ENCODE peak calls at places on chromosomes 7 and 10, in five cellular contexts. J is OCI-LY7, R is IMR-90, N is coronary artery, V is left ventricle myocardium inferior. E is an unnamed sample.

GRCh38 chr7:24907311-24907886 is 72.6 kb downstream of the OSBPL3 start:
- DNase-seq in J (no peak), R (peak; percentile 76), N (no peak), V (no peak), E (no peak)

GRCh38 chr10:9010093-9010492 is 955.6 kb downstream of the GATA3 start:
- DNase-seq in J (no peak), R (no peak), N (no peak), V (no peak), E (no peak)

GRCh38 chr7:102095933-102096332 is 190.7 kb upstream of the SH2B2 start:
- DNase-seq in J (no peak), R (no peak), N (no peak), V (no peak), E (peak; percentile 48)

GRCh38 chr7:70710011-70710480 is 421.9 kb upstream of the GALNT17 start:
- DNase-seq in J (no peak), R (peak; percentile 76), N (no peak), V (no peak), E (no peak)

GRCh38 chr10:6037975-6038624 is 24.1 kb downstream of the IL2RA start:
- DNase-seq in J (no peak), R (no peak), N (no peak), V (no peak), E (peak; percentile 5)

GRCh38 chr10:77835669-77836086 is 90.9 kb downstream of the DLG5 start:
- DNase-seq in J (no peak), R (no peak), N (no peak), V (peak; percentile 40), E (no peak)

GRCh38 chr7:22400150-22400814 is 43.3 kb upstream of the RAPGEF5 start:
- DNase-seq in J (no peak), R (no peak), N (no peak), V (no peak), E (no peak)

GRCh38 chr10:132170561-132171361 is 16.0 kb upstream of the DPYSL4 start:
- DNase-seq in J (no peak), R (no peak), N (no peak), V (no peak), E (no peak)

GRCh38 chr10:71584902-71585578 is 134.5 kb downstream of the C10orf105 start:
- DNase-seq in J (no peak), R (peak; percentile 20), N (no peak), V (no peak), E (no peak)

GRCh38 chr10:125850766-125851731 is 27.7 kb downstream of the BCCIP start:
- DNase-seq in J (no peak), R (no peak), N (no peak), V (no peak), E (no peak)

GRCh38 chr10:108894402-108895301 is 1028.7 kb downstream of the XPNPEP1 start:
- DNase-seq in J (peak; percentile 24), R (no peak), N (no peak), V (no peak), E (no peak)

GRCh38 chr10:122056431-122057094 is 67.6 kb downstream of the TACC2 start:
- DNase-seq in J (no peak), R (no peak), N (no peak), V (no peak), E (no peak)

GRCh38 chr7:151448261-151449252 is 8.6 kb upstream of the CRYGN start:
- DNase-seq in J (peak; percentile 68), R (peak; percentile 41), N (peak; percentile 88), V (peak; percentile 65), E (no peak)

GRCh38 chr10:97729014-97729413 is 7.9 kb upstream of the ZFYVE27 start:
- DNase-seq in J (no peak), R (no peak), N (no peak), V (no peak), E (no peak)

GRCh38 chr7:107746006-107746405 is 2.1 kb downstream of the CBLL1 start:
- DNase-seq in J (no peak), R (peak; percentile 61), N (no peak), V (no peak), E (no peak)

GRCh38 chr7:121302214-121302745 is 26.5 kb upstream of the WNT16 start:
- DNase-seq in J (peak; percentile 46), R (peak; percentile 89), N (no peak), V (no peak), E (no peak)

GRCh38 chr7:155226261-155227003 is 71.2 kb upstream of the INSIG1 start:
- DNase-seq in J (no peak), R (no peak), N (no peak), V (no peak), E (no peak)

GRCh38 chr7:19617921-19618320 is 90.9 kb downstream of the POLR1F start:
- DNase-seq in J (no peak), R (no peak), N (no peak), V (no peak), E (no peak)

GRCh38 chr10:102643346-102644065 is 773 bp upstream of the TRIM8 start:
- DNase-seq in J (peak; percentile 70), R (peak; percentile 74), N (no peak), V (peak; percentile 72), E (no peak)

GRCh38 chr10:69061305-69062161 is 26.4 kb upstream of the SRGN start:
- DNase-seq in J (no peak), R (peak; percentile 100), N (peak; percentile 85), V (peak; percentile 60), E (no peak)

GRCh38 chr10:13648425-13648824 is 61.7 kb downstream of the PRPF18 start:
- DNase-seq in J (no peak), R (no peak), N (no peak), V (no peak), E (no peak)

GRCh38 chr10:34766811-34767516 is 48.1 kb downstream of the PARD3 start:
- DNase-seq in J (no peak), R (no peak), N (no peak), V (no peak), E (no peak)
- TF ChIP-seq CTCF in J (no peak), R (no peak), N (no peak), V (no peak), E (no peak)

DNA sequence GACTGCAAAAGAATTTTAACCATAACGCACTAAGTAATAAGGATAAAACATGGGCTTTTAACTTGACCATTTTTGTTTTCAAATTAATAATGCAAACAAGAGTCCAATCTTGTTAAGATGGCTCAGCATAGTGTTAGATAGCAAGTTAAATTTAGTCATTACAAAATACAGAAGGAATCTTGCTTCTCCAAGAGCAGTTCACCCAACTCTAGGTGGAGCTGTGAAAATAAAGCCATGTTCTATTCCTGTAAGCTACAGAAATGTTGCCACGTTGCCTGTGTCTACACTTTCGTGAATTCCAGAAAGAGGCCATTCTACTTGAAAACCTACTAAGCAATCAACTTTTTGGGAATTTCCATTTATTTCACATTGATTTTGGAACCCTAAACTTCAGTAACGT is 191.9 kb downstream of the SFMBT2 start:
- DNase-seq in J (peak; percentile 4), R (peak; percentile 17), N (no peak), V (no peak), E (no peak)
- TF ChIP-seq CTCF in J (peak; percentile 37), R (no peak), N (no peak), V (peak; percentile 46), E (peak; percentile 10)

GRCh38 chr10:99855479-99856071 is 73.1 kb downstream of the ABCC2 start:
- DNase-seq in J (no peak), R (no peak), N (no peak), V (no peak), E (no peak)

GRCh38 chr10:99854860-99855259 is 72.4 kb downstream of the ABCC2 start:
- DNase-seq in J (peak; percentile 20), R (peak; percentile 83), N (no peak), V (no peak), E (no peak)

GRCh38 chr10:99858849-99859248 is 76.4 kb downstream of the ABCC2 start:
- DNase-seq in J (no peak), R (no peak), N (no peak), V (no peak), E (no peak)

GRCh38 chr10:99860466-99860865 is 78.0 kb downstream of the ABCC2 start:
- DNase-seq in J (no peak), R (no peak), N (no peak), V (no peak), E (no peak)

GRCh38 chr10:99859585-99859984 is 77.1 kb downstream of the ABCC2 start:
- DNase-seq in J (peak; percentile 67), R (no peak), N (no peak), V (no peak), E (no peak)
- TF ChIP-seq CTCF in J (peak; percentile 79), R (peak; percentile 25), N (no peak), V (no peak), E (peak; percentile 40)

GRCh38 chr10:112395809-112396530 is 22.1 kb downstream of the ACSL5 start:
- DNase-seq in J (no peak), R (peak; percentile 5), N (no peak), V (no peak), E (no peak)
- TF ChIP-seq CTCF in J (no peak), R (no peak), N (no peak), V (no peak), E (no peak)

GRCh38 chr7:86814980-86815379 is 171.3 kb downstream of the GRM3 start:
- DNase-seq in J (peak; percentile 23), R (no peak), N (no peak), V (no peak), E (no peak)
- TF ChIP-seq CTCF in J (peak; percentile 73), R (peak; percentile 25), N (no peak), V (peak; percentile 45), E (peak; percentile 53)

GRCh38 chr7:6008668-6009611 is at the start of the genes AIMP2 and PMS2:
- DNase-seq in J (peak; percentile 97), R (peak; percentile 98), N (peak; percentile 99), V (peak; percentile 98), E (peak; percentile 98)
- TF ChIP-seq CTCF in J (peak; percentile 36), R (peak; percentile 1), N (no peak), V (peak; percentile 15), E (peak; percentile 21)

E was measured in osteocyte.